ENCODE peak calls at places on chromosomes 16 and 17, in eight cellular contexts. A, E, S, O, U, I, V and F are unnamed samples.

GRCh38 chr16:89246903-89247733 is 29.6 kb downstream of the ZNF778 start:
- DNase-seq in A (peak), E (peak), S (peak), O (peak), U (no peak), I (peak), V (peak), F (peak)

GRCh38 chr16:29154676-29155121 is 169.8 kb downstream of the LAT start:
- DNase-seq in A (no peak), E (no peak), S (no peak), O (no peak), U (no peak), I (no peak), V (no peak), F (no peak)

GRCh38 chr16:1489077-1489476 is 333 bp upstream of the PTX4 start:
- DNase-seq in A (no peak), E (no peak), S (no peak), O (no peak), U (no peak), I (no peak), V (no peak), F (no peak)

GRCh38 chr16:637081-638018 is 1.2 kb upstream of the METTL26 start:
- DNase-seq in A (peak), E (no peak), S (peak), O (peak), U (no peak), I (peak), V (peak), F (peak)

GRCh38 chr16:68396481-68396880 is 51.8 kb downstream of the SMPD3 start:
- DNase-seq in A (peak), E (no peak), S (no peak), O (peak), U (peak), I (peak), V (peak), F (peak)

GRCh38 chr16:23642246-23642774 is 1.0 kb downstream of the DCTN5 start:
- DNase-seq in A (no peak), E (no peak), S (no peak), O (no peak), U (no peak), I (no peak), V (no peak), F (no peak)

GRCh38 chr16:79788949-79789348 is 188.4 kb upstream of the MAF start:
- DNase-seq in A (no peak), E (no peak), S (no peak), O (no peak), U (no peak), I (no peak), V (no peak), F (no peak)

GRCh38 chr16:2675021-2675420 is 7.3 kb upstream of the KCTD5 start:
- DNase-seq in A (no peak), E (no peak), S (no peak), O (no peak), U (no peak), I (no peak), V (no peak), F (no peak)

GRCh38 chr17:72090108-72090507 is 30.7 kb upstream of the SOX9 start:
- DNase-seq in A (no peak), E (no peak), S (no peak), O (no peak), U (no peak), I (no peak), V (no peak), F (no peak)

GRCh38 chr17:80498920-80499410 is 22.6 kb upstream of the NPTX1 start:
- DNase-seq in A (no peak), E (no peak), S (no peak), O (no peak), U (no peak), I (no peak), V (no peak), F (no peak)

GRCh38 chr16:67862623-67863583 is 9.9 kb upstream of the EDC4 start:
- DNase-seq in A (no peak), E (no peak), S (no peak), O (no peak), U (no peak), I (no peak), V (no peak), F (no peak)

GRCh38 chr17:67223924-67224323 is 21.1 kb downstream of the HELZ start:
- DNase-seq in A (peak), E (no peak), S (no peak), O (no peak), U (no peak), I (no peak), V (no peak), F (no peak)

GRCh38 chr17:1104222-1104621 is 75.6 kb downstream of the ABR start:
- DNase-seq in A (no peak), E (no peak), S (no peak), O (no peak), U (no peak), I (no peak), V (no peak), F (no peak)

GRCh38 chr16:23145608-23146007 is 3.6 kb downstream of the USP31 start:
- DNase-seq in A (no peak), E (no peak), S (no peak), O (no peak), U (no peak), I (no peak), V (no peak), F (no peak)

GRCh38 chr17:79981661-79982101 is 54.0 kb downstream of the TBC1D16 start:
- DNase-seq in A (no peak), E (no peak), S (no peak), O (no peak), U (no peak), I (no peak), V (no peak), F (peak)

GRCh38 chr17:47172698-47173565 is 16.2 kb downstream of the CDC27 start:
- DNase-seq in A (no peak), E (no peak), S (no peak), O (no peak), U (no peak), I (no peak), V (no peak), F (no peak)

GRCh38 chr17:7321466-7321865 is 6.3 kb upstream of the GPS2 start:
- DNase-seq in A (no peak), E (no peak), S (no peak), O (no peak), U (no peak), I (no peak), V (no peak), F (no peak)